ENCODE peak calls at places on chromosome 3, in four cellular contexts. X, Q, N and Y are unnamed samples.

GRCh38 chr3:188006726-188007393 is 147.1 kb upstream of the LPP start:
- DNase-seq in X (no peak), Q (no peak), N (no peak), Y (no peak)

GRCh38 chr3:106811376-106811775 is 565.9 kb upstream of the CCDC54 start:
- DNase-seq in X (no peak), Q (peak), N (no peak), Y (no peak)

GRCh38 chr3:8554725-8555621 is 53.4 kb downstream of the LMCD1 start:
- DNase-seq in X (no peak), Q (peak), N (no peak), Y (no peak)

GRCh38 chr3:143443851-143444331 is 324.3 kb downstream of the CHST2 start:
- DNase-seq in X (no peak), Q (peak), N (peak), Y (no peak)

GRCh38 chr3:99357131-99357530 is 281.3 kb upstream of the COL8A1 start:
- DNase-seq in X (no peak), Q (no peak), N (no peak), Y (no peak)

GRCh38 chr3:163327086-163327485 is 1751.2 kb downstream of the SI start:
- DNase-seq in X (no peak), Q (peak), N (no peak), Y (no peak)

GRCh38 chr3:54988302-54989022 is 60.6 kb upstream of the LRTM1 start:
- DNase-seq in X (no peak), Q (no peak), N (no peak), Y (no peak)

GRCh38 chr3:116474356-116475200 is 29.3 kb upstream of the LSAMP start:
- DNase-seq in X (no peak), Q (no peak), N (peak), Y (no peak)

GRCh38 chr3:160982497-160982896 is 122.7 kb downstream of the B3GALNT1 start:
- DNase-seq in X (no peak), Q (no peak), N (no peak), Y (no peak)

GRCh38 chr3:53721187-53721946 is 124.9 kb downstream of the CHDH start:
- DNase-seq in X (no peak), Q (peak), N (no peak), Y (no peak)

GRCh38 chr3:62246985-62247384 is 126.4 kb downstream of the FEZF2 start:
- DNase-seq in X (no peak), Q (no peak), N (no peak), Y (no peak)

GRCh38 chr3:167909443-167910287 is 174.1 kb downstream of the SERPINI1 start:
- DNase-seq in X (no peak), Q (no peak), N (no peak), Y (no peak)

GRCh38 chr3:192409203-192409837 is 318.0 kb downstream of the FGF12 start:
- DNase-seq in X (no peak), Q (peak), N (peak), Y (peak)

GRCh38 chr3:40741729-40742128 is 217.0 kb downstream of the ZNF621 start:
- DNase-seq in X (no peak), Q (no peak), N (peak), Y (no peak)

GRCh38 chr3:32095431-32095830 is 11.0 kb upstream of the GPD1L start:
- DNase-seq in X (no peak), Q (no peak), N (no peak), Y (no peak)

GRCh38 chr3:138432576-138433240 is 1.7 kb upstream of the ESYT3 start:
- DNase-seq in X (no peak), Q (no peak), N (no peak), Y (no peak)

GRCh38 chr3:15875016-15875689 is 77.4 kb upstream of the ANKRD28 start:
- DNase-seq in X (no peak), Q (peak), N (no peak), Y (no peak)

GRCh38 chr3:156489462-156489911 is 65.4 kb downstream of the SSR3 start:
- DNase-seq in X (no peak), Q (peak), N (no peak), Y (no peak)

GRCh38 chr3:194240766-194241165 is 104.8 kb downstream of the HES1 start:
- DNase-seq in X (no peak), Q (no peak), N (no peak), Y (no peak)

GRCh38 chr3:63976166-63976861 is 47.0 kb downstream of the PSMD6 start:
- DNase-seq in X (no peak), Q (peak), N (no peak), Y (no peak)

GRCh38 chr3:149153402-149153801 is 24.0 kb downstream of the HPS3 start:
- DNase-seq in X (no peak), Q (no peak), N (no peak), Y (no peak)